ENCODE peak calls at places on chromosomes 5 and 9, in four cellular contexts. T is GM12878, H is K562, Y is HepG2. D is an unnamed sample.

GRCh38 chr5:168227001-168227400 is 64.4 kb upstream of the WWC1 start:
- DNase-seq in T (no peak), Y (no peak), H (no peak), D (no peak)

GRCh38 chr9:123431581-123431980 is 75.6 kb downstream of the CRB2 start:
- DNase-seq in T (no peak), H (no peak), Y (no peak), D (no peak)

GRCh38 chr5:37721447-37721871 is 118.4 kb downstream of the GDNF start:
- DNase-seq in T (peak), Y (no peak), H (no peak), D (no peak)

GRCh38 chr9:109771796-109772525 is 8.0 kb upstream of the PALM2AKAP2 start:
- DNase-seq in T (no peak), Y (no peak), H (no peak), D (no peak)

GRCh38 chr9:123336455-123336854 is 19.5 kb upstream of the CRB2 start:
- DNase-seq in Y (no peak), T (no peak), H (no peak), D (no peak)

GRCh38 chr5:40442346-40442745 is 237.4 kb upstream of the PTGER4 start:
- DNase-seq in H (no peak), T (no peak), Y (peak), D (no peak)

GRCh38 chr9:76599970-76600369 is 141.0 kb downstream of the GCNT1 start:
- DNase-seq in Y (no peak), T (no peak), H (no peak), D (no peak)

GRCh38 chr5:138789771-138790242 is 36.6 kb downstream of the CTNNA1 start:
- DNase-seq in Y (peak), H (peak), T (no peak), D (peak)

GRCh38 chr5:180138214-180138975 is 66.8 kb upstream of the RNF130 start:
- DNase-seq in Y (no peak), T (no peak), H (no peak), D (no peak)

GRCh38 chr5:123116757-123117156 is 27.7 kb downstream of the PRDM6 start:
- DNase-seq in Y (no peak), H (no peak), T (no peak), D (no peak)

GRCh38 chr9:70053864-70054263 is 10.2 kb downstream of the MAMDC2 start:
- DNase-seq in H (no peak), Y (no peak), T (no peak), D (no peak)

GRCh38 chr9:124455820-124456219 is 5.6 kb downstream of the ADGRD2 start:
- DNase-seq in Y (no peak), T (no peak), H (no peak), D (no peak)

GRCh38 chr9:89477395-89477794 is 20.5 kb downstream of the SEMA4D start:
- DNase-seq in T (no peak), H (no peak), Y (no peak), D (no peak)

GRCh38 chr5:24368121-24368520 is 276.7 kb downstream of the CDH10 start:
- DNase-seq in H (no peak), Y (no peak), T (no peak), D (no peak)

GRCh38 chr5:150255659-150256415 is 33.7 kb downstream of the CAMK2A start:
- DNase-seq in H (no peak), Y (peak), T (no peak), D (no peak)

GRCh38 chr9:373759-374206 is 159.1 kb downstream of the DOCK8 start:
- DNase-seq in H (peak), Y (no peak), T (no peak), D (no peak)

GRCh38 chr5:173758675-173759074 is 129.5 kb upstream of the CPEB4 start:
- DNase-seq in Y (no peak), H (no peak), T (no peak), D (no peak)

GRCh38 chr9:115121140-115121710 is 3.3 kb upstream of the TNC start:
- DNase-seq in H (no peak), T (no peak), Y (no peak), D (no peak)

GRCh38 chr9:135030711-135031245 is 56.7 kb upstream of the OLFM1 start:
- DNase-seq in H (no peak), T (no peak), Y (no peak), D (no peak)

GRCh38 chr9:77945798-77946197 is 85.8 kb downstream of the GNAQ start:
- DNase-seq in T (no peak), Y (no peak), H (no peak), D (no peak)

GRCh38 chr9:81377921-81378320 is 311.4 kb downstream of the TLE1 start:
- DNase-seq in H (no peak), Y (no peak), T (no peak), D (no peak)

GRCh38 chr5:149128023-149128875 is 13.0 kb upstream of the ABLIM3 start:
- DNase-seq in T (no peak), Y (no peak), H (peak), D (peak)

GRCh38 chr5:134411546-134412266 is at the start of gene CDKN2AIPNL:
- DNase-seq in H (peak), Y (peak), T (peak), D (peak)

GRCh38 chr9:130866474-130866965 is 30.1 kb downstream of the QRFP start:
- DNase-seq in T (peak), Y (peak), H (no peak), D (peak)
- TF ChIP-seq FOXK2 in T (no peak), Y (no peak), H (no peak), D (no peak)

GRCh38 chr5:62974623-62975022 is 396.0 kb downstream of the LRRC70 start:
- DNase-seq in H (no peak), T (no peak), Y (no peak), D (no peak)
- TF ChIP-seq SP1 in H (no peak), T (no peak), Y (no peak), D (no peak)

GRCh38 chr9:112789493-112789892 is 38.9 kb downstream of the SNX30 start:
- DNase-seq in Y (no peak), H (no peak), T (no peak), D (no peak)
- TF ChIP-seq FOXK2 in Y (no peak), H (no peak), T (no peak), D (no peak)

GRCh38 chr5:75568202-75568601 is 43.1 kb upstream of the ANKDD1B start:
- DNase-seq in Y (no peak), H (no peak), T (no peak), D (no peak)

GRCh38 chr5:75566710-75567309 is 44.4 kb upstream of the ANKDD1B start:
- DNase-seq in Y (peak), T (peak), H (peak), D (peak)

GRCh38 chr5:75571547-75571946 is 39.7 kb upstream of the ANKDD1B start:
- DNase-seq in H (no peak), Y (no peak), T (no peak), D (no peak)

GRCh38 chr5:75567710-75568109 is 43.5 kb upstream of the ANKDD1B start:
- DNase-seq in H (peak), T (peak), Y (no peak), D (no peak)
- TF ChIP-seq SP1 in H (no peak), T (no peak), Y (no peak), D (no peak)

GRCh38 chr5:96439477-96440184 is 6.6 kb upstream of the PCSK1 start:
- DNase-seq in Y (no peak), H (no peak), T (peak), D (no peak)
- TF ChIP-seq FOXK2 in Y (no peak), H (no peak), T (no peak), D (no peak)

GRCh38 chr9:101574773-101575333 is 19.9 kb downstream of the PPP3R2 start:
- DNase-seq in T (no peak), Y (no peak), H (no peak), D (no peak)
- TF ChIP-seq SP1 in T (no peak), Y (no peak), H (no peak), D (no peak)

DNA sequence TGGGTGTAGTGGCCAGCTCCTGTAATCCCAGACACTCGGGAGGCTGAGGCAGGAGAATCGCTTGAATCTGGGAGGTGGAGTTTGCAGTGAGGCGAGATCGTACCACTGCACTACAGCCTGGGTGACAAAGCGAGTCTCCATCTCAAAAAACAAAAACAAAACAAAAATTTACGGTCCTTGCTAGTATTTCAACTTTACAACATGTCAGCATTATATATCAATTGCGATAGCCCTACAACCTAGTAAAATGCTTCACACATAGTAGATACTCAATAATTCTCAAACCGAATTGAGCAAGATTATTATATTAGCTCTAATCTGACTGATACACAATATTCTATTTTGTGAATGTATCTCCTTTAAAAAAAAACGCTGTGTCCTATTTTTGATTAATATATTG is 1411.0 kb upstream of the WWC1 start:
- DNase-seq in T (no peak), Y (no peak), H (no peak), D (no peak)
- TF ChIP-seq FOXK2 in T (no peak), Y (no peak), H (no peak), D (no peak)

D was measured in HEK293T.